ENCODE peak calls at places on chromosomes 2 and 18, in five cellular contexts. U, X, L, I and Z are unnamed samples.

GRCh38 chr18:53984021-53984420 is 240.4 kb downstream of the MBD2 start:
- DNase-seq in U (no peak), X (no peak), L (no peak), I (no peak), Z (peak; percentile 33)

GRCh38 chr2:86700705-86701104 is 19.4 kb upstream of the RMND5A start:
- DNase-seq in U (no peak), X (no peak), L (no peak), I (no peak), Z (no peak)

GRCh38 chr2:1651131-1652066 is 92.9 kb downstream of the PXDN start:
- DNase-seq in U (no peak), X (no peak), L (no peak), I (no peak), Z (no peak)

GRCh38 chr2:170846318-170846717 is 29.6 kb downstream of the GAD1 start:
- DNase-seq in U (no peak), X (no peak), L (no peak), I (no peak), Z (no peak)

GRCh38 chr2:43593241-43593640 is 2.6 kb downstream of the THADA start:
- DNase-seq in U (no peak), X (no peak), L (no peak), I (no peak), Z (no peak)

GRCh38 chr18:3388980-3389379 is 61.0 kb upstream of the TGIF1 start:
- DNase-seq in U (no peak), X (no peak), L (no peak), I (no peak), Z (no peak)

GRCh38 chr2:5706717-5707455 is 14.7 kb downstream of the SOX11 start:
- DNase-seq in U (no peak), X (no peak), L (no peak), I (no peak), Z (no peak)

GRCh38 chr2:109348645-109349554 is 219.9 kb downstream of the SH3RF3 start:
- DNase-seq in U (peak; percentile 72), X (peak; percentile 42), L (no peak), I (peak; percentile 66), Z (no peak)

GRCh38 chr2:101983928-101984327 is 7.8 kb upstream of the IL1R2 start:
- DNase-seq in U (no peak), X (no peak), L (no peak), I (no peak), Z (no peak)

GRCh38 chr18:33115917-33116316 is 324.6 kb downstream of the CCDC178 start:
- DNase-seq in U (no peak), X (no peak), L (no peak), I (no peak), Z (no peak)

GRCh38 chr2:71285706-71286105 is 45.9 kb upstream of the ZNF638 start:
- DNase-seq in U (no peak), X (no peak), L (no peak), I (no peak), Z (no peak)

GRCh38 chr2:205290299-205290698 is 392.0 kb upstream of the NRP2 start:
- DNase-seq in U (no peak), X (no peak), L (no peak), I (no peak), Z (no peak)

GRCh38 chr2:236705295-236706114 is 135.9 kb downstream of the ACKR3 start:
- DNase-seq in U (no peak), X (no peak), L (no peak), I (no peak), Z (no peak)

GRCh38 chr2:109331864-109332848 is 203.2 kb downstream of the SH3RF3 start:
- DNase-seq in U (peak; percentile 50), X (no peak), L (peak; percentile 36), I (peak; percentile 19), Z (peak; percentile 75)

GRCh38 chr2:234245945-234246344 is 195.4 kb downstream of the SPP2 start:
- DNase-seq in U (no peak), X (no peak), L (no peak), I (no peak), Z (no peak)

GRCh38 chr2:9703085-9703641 is 72.4 kb upstream of the YWHAQ start:
- DNase-seq in U (peak; percentile 96), X (no peak), L (peak; percentile 1), I (peak; percentile 93), Z (peak; percentile 96)

GRCh38 chr2:135819211-135819610 is 17.8 kb downstream of the LCT start:
- DNase-seq in U (peak; percentile 77), X (no peak), L (peak; percentile 21), I (no peak), Z (no peak)

GRCh38 chr2:231104115-231104713 is 20.6 kb downstream of the HTR2B start:
- DNase-seq in U (peak; percentile 77), X (peak; percentile 42), L (peak; percentile 27), I (peak; percentile 30), Z (peak; percentile 2)

GRCh38 chr2:134023854-134024253 is 230.0 kb upstream of the MGAT5 start:
- DNase-seq in U (no peak), X (no peak), L (no peak), I (no peak), Z (no peak)

GRCh38 chr2:223060201-223060825 is 8.3 kb downstream of the KCNE4 start:
- DNase-seq in U (no peak), X (no peak), L (no peak), I (no peak), Z (no peak)

GRCh38 chr18:35507623-35508022 is 9.9 kb upstream of the INO80C start:
- DNase-seq in U (no peak), X (no peak), L (no peak), I (no peak), Z (no peak)

GRCh38 chr2:161388146-161388779 is 27.8 kb upstream of the TBR1 start:
- DNase-seq in U (no peak), X (no peak), L (no peak), I (no peak), Z (no peak)

GRCh38 chr2:178229927-178230326 is 35.6 kb downstream of the OSBPL6 start:
- DNase-seq in U (no peak), X (no peak), L (no peak), I (no peak), Z (no peak)

GRCh38 chr2:43831438-43832294 is 7.0 kb downstream of the ABCG5 start:
- DNase-seq in U (no peak), X (no peak), L (no peak), I (no peak), Z (no peak)

GRCh38 chr2:193584522-193584938 is 1389.8 kb upstream of the TMEFF2 start:
- DNase-seq in U (no peak), X (no peak), L (peak; percentile 15), I (no peak), Z (no peak)

GRCh38 chr18:811192-812122 is 585 bp downstream of the YES1 start:
- DNase-seq in U (peak; percentile 58), X (peak; percentile 22), L (no peak), I (no peak), Z (no peak)